ENCODE peak calls at places on chromosomes 11 and 22, in eight cellular contexts. W is stimulated activated CD4-positive, alpha-beta T cell treated with anti-CD3 and anti-CD28 coated beads, Interleukin-2, amount 100 ng/mL, for 48 hours; V is nucleus accumbens; D is stimulated activated CD8-positive, alpha-beta memory T cell treated with anti-CD3 and anti-CD28 coated beads, Interleukin-15, amount 100 ng/mL, for 24 hours; C is posterior vena cava; O is T-helper 22 cell; G is ovary; P is renal cortical epithelial cell. T is an unnamed sample.

GRCh38 chr11:6554828-6555706 is 48.3 kb downstream of the RRP8 start:
- DNase-seq in W (no peak), V (no peak), D (no peak), C (no peak), O (no peak), G (no peak), P (no peak), T (no peak)

GRCh38 chr22:39546889-39547586 is 14.5 kb upstream of the RPS19BP1 start:
- DNase-seq in W (no peak), V (peak; percentile 13), D (no peak), C (no peak), O (no peak), G (no peak), P (peak; percentile 58), T (no peak)

GRCh38 chr11:133808393-133809140 is 36.7 kb downstream of the SPATA19 start:
- DNase-seq in W (no peak), V (no peak), D (no peak), C (no peak), O (no peak), G (no peak), P (no peak), T (no peak)

GRCh38 chr11:102263604-102264003 is 53.7 kb upstream of the BIRC3 start:
- DNase-seq in W (no peak), V (no peak), D (no peak), C (no peak), O (no peak), G (no peak), P (no peak), T (no peak)

GRCh38 chr11:70914496-70914895 is 337.9 kb downstream of the SHANK2 start:
- DNase-seq in W (no peak), V (no peak), D (no peak), C (no peak), O (no peak), G (no peak), P (no peak), T (no peak)

GRCh38 chr11:68398870-68399865 is 61.4 kb upstream of the PPP6R3 start:
- DNase-seq in W (no peak), V (no peak), D (no peak), C (no peak), O (no peak), G (peak; percentile 84), P (no peak), T (peak; percentile 43)

GRCh38 chr11:16359369-16359768 is 3.0 kb upstream of the SOX6 start:
- DNase-seq in W (no peak), V (no peak), D (no peak), C (no peak), O (no peak), G (no peak), P (no peak), T (no peak)

GRCh38 chr11:104946907-104947306 is 21.5 kb downstream of the CASP4 start:
- DNase-seq in W (peak; percentile 21), V (no peak), D (no peak), C (no peak), O (no peak), G (no peak), P (peak; percentile 75), T (no peak)

GRCh38 chr11:75428301-75428724 is 4.7 kb downstream of the KLHL35 start:
- DNase-seq in W (peak; percentile 33), V (peak; percentile 84), D (peak; percentile 29), C (peak; percentile 95), O (peak; percentile 39), G (peak; percentile 91), P (peak; percentile 92), T (peak; percentile 91)

T was measured in pancreas.